ENCODE peak calls at places on chromosomes 4 and X, in five cellular contexts. L, K, H, Q and A are unnamed samples.

GRCh38 chrX:116239944-116240391 is 69.4 kb downstream of the AGTR2 start:
- DNase-seq in L (no peak), K (peak), H (peak), Q (no peak), A (no peak)

GRCh38 chr4:2047031-2047660 is 12.0 kb upstream of the NAT8L start:
- DNase-seq in L (no peak), K (no peak), H (no peak), Q (no peak), A (no peak)

GRCh38 chr4:146311238-146311970 is 97.1 kb downstream of the REELD1 start:
- DNase-seq in L (no peak), K (no peak), H (no peak), Q (no peak), A (no peak)

GRCh38 chrX:44708470-44708869 is 135.4 kb upstream of the DUSP21 start:
- DNase-seq in L (no peak), K (no peak), H (no peak), Q (no peak), A (no peak)

GRCh38 chr4:13548059-13548983 is 4.0 kb upstream of the NKX3-2 start:
- DNase-seq in L (no peak), K (peak), H (no peak), Q (no peak), A (no peak)

GRCh38 chrX:136397001-136397400 is 90.7 kb upstream of the BRS3 start:
- DNase-seq in L (no peak), K (no peak), H (no peak), Q (no peak), A (no peak)

GRCh38 chrX:54992911-54993622 is 921 bp downstream of the PFKFB1 start:
- DNase-seq in L (no peak), K (no peak), H (no peak), Q (no peak), A (no peak)

GRCh38 chr4:70678383-70678999 is 9.8 kb upstream of the UTP3 start:
- DNase-seq in L (no peak), K (no peak), H (no peak), Q (no peak), A (no peak)

GRCh38 chr4:77600521-77601451 is 4.8 kb upstream of the CXCL13 start:
- DNase-seq in L (peak), K (peak), H (peak), Q (peak), A (peak)

GRCh38 chr4:85127653-85128052 is 161.2 kb upstream of the WDFY3 start:
- DNase-seq in L (peak), K (peak), H (no peak), Q (peak), A (peak)

GRCh38 chrX:39854772-39855747 is 242.7 kb downstream of the BCOR start:
- DNase-seq in L (no peak), K (no peak), H (no peak), Q (no peak), A (no peak)

GRCh38 chrX:45775462-45775861 is 574.8 kb upstream of the DIPK2B start:
- DNase-seq in L (no peak), K (peak), H (peak), Q (no peak), A (no peak)

GRCh38 chr4:8523175-8523574 is 57.0 kb upstream of the GPR78 start:
- DNase-seq in L (no peak), K (no peak), H (no peak), Q (no peak), A (peak)

GRCh38 chrX:6891404-6891803 is 256.1 kb upstream of the STS start:
- DNase-seq in L (no peak), K (no peak), H (no peak), Q (no peak), A (no peak)

GRCh38 chr4:52870225-52870624 is 8.1 kb downstream of the RASL11B start:
- DNase-seq in L (peak), K (no peak), H (no peak), Q (no peak), A (no peak)

GRCh38 chr4:123746981-123747380 is 350.4 kb downstream of the SPRY1 start:
- DNase-seq in L (no peak), K (no peak), H (peak), Q (no peak), A (no peak)

GRCh38 chr4:155657985-155658384 is 8.7 kb upstream of the GUCY1A1 start:
- DNase-seq in L (no peak), K (no peak), H (no peak), Q (no peak), A (no peak)

GRCh38 chr4:125484912-125485311 is 170.2 kb downstream of the FAT4 start:
- DNase-seq in L (no peak), K (no peak), H (no peak), Q (no peak), A (no peak)

GRCh38 chrX:52988985-52989917 is 30.9 kb upstream of the FAM156A start:
- DNase-seq in L (no peak), K (no peak), H (no peak), Q (no peak), A (no peak)

GRCh38 chrX:101691823-101692222 is 32.2 kb upstream of the ARMCX2 start:
- DNase-seq in L (no peak), K (no peak), H (no peak), Q (no peak), A (no peak)

GRCh38 chrX:85243155-85243554 is 424 bp downstream of the SATL1 start:
- DNase-seq in L (no peak), K (no peak), H (no peak), Q (no peak), A (no peak)

GRCh38 chr4:91058345-91058744 is 931.2 kb downstream of the CCSER1 start:
- DNase-seq in L (no peak), K (peak), H (no peak), Q (no peak), A (no peak)

GRCh38 chr4:118557298-118557851 is 127.8 kb upstream of the METTL14 start:
- DNase-seq in L (no peak), K (peak), H (peak), Q (no peak), A (no peak)

GRCh38 chr4:41963105-41963504 is 18.5 kb upstream of the DCAF4L1 start:
- DNase-seq in L (no peak), K (peak), H (peak), Q (no peak), A (no peak)

GRCh38 chr4:172168888-172169287 is 355.7 kb downstream of the GALNTL6 start:
- DNase-seq in L (no peak), K (no peak), H (no peak), Q (no peak), A (no peak)

GRCh38 chrX:56068274-56068758 is 163.8 kb upstream of the KLF8 start:
- DNase-seq in L (peak), K (no peak), H (no peak), Q (no peak), A (no peak)

GRCh38 chr4:120841580-120841979 is 80.9 kb downstream of the PRDM5 start:
- DNase-seq in L (no peak), K (peak), H (peak), Q (no peak), A (no peak)

GRCh38 chr4:173121044-173121685 is 47.4 kb upstream of the GALNT7 start:
- DNase-seq in L (peak), K (peak), H (peak), Q (no peak), A (no peak)

GRCh38 chr4:84826681-84827080 is 139.8 kb downstream of the WDFY3 start:
- DNase-seq in L (no peak), K (no peak), H (no peak), Q (no peak), A (no peak)

GRCh38 chr4:54290980-54291379 is 61.9 kb downstream of the PDGFRA start:
- DNase-seq in L (no peak), K (no peak), H (no peak), Q (no peak), A (no peak)

GRCh38 chr4:473575-474457 is 25.1 kb downstream of the ZNF721 start:
- DNase-seq in L (peak), K (peak), H (peak), Q (peak), A (peak)

GRCh38 chr4:476501-476900 is 22.5 kb downstream of the ZNF721 start:
- DNase-seq in L (no peak), K (peak), H (no peak), Q (no peak), A (no peak)

GRCh38 chr4:478373-478772 is 20.6 kb downstream of the ZNF721 start:
- DNase-seq in L (no peak), K (peak), H (peak), Q (no peak), A (no peak)

GRCh38 chr4:475962-476361 is 23.0 kb downstream of the ZNF721 start:
- DNase-seq in L (no peak), K (no peak), H (no peak), Q (no peak), A (no peak)

DNA sequence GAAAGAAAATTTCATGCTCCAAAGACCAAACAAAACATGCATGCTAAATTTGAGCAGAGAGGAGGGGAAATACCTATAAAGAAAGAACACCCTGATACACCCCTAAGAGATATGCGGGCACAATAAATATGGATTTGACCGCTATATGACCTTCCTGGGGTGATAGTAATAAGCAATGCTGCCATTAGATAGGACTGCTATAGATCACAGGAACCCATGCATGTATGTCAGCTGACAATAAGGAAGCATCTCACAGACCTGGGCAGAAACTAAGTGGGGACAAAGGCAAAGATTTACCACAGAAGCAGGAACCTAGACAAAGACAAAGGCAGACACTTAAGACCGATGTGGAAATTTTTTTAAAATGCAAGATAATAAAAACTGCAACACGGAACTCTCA is 21.3 kb downstream of the ZNF721 start:
- DNase-seq in L (no peak), K (no peak), H (no peak), Q (no peak), A (no peak)
- H3K4me3 ChIP-seq in L (no peak), K (no peak), H (no peak), Q (no peak), A (no peak)

GRCh38 chrX:118729043-118729652 is 1.7 kb downstream of the IL13RA1 start:
- DNase-seq in L (no peak), K (no peak), H (no peak), Q (no peak), A (no peak)
- H3K4me3 ChIP-seq in L (no peak), K (no peak), H (peak), Q (no peak), A (no peak)

DNA sequence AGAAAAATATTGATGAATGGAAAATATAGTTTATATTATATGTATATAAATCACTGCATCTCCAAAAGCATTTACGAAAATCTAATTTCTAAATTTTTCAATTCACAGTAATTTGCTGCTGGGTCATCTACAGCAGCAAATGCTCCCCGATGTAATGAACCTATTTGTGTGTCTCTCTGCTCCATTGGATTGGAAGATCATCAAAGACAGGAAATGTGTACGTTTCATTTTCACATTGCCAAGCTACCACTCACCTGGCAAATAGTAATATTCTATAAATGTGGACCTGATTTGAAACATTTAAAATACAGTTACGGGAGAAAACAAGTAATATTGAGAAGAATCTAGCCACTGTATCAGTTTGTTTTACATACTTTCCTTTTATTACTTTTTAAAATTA is 317.7 kb downstream of the PAPSS1 start:
- DNase-seq in L (no peak), K (no peak), H (no peak), Q (no peak), A (no peak)
- H3K4me3 ChIP-seq in L (no peak), K (no peak), H (no peak), Q (no peak), A (no peak)

GRCh38 chr4:7041851-7042696 is 1.1 kb upstream of the TADA2B start:
- DNase-seq in L (peak), K (no peak), H (peak), Q (no peak), A (peak)
- H3K4me3 ChIP-seq in L (peak), K (peak), H (peak), Q (peak), A (peak)

GRCh38 chrX:153964105-153964504 is 7.5 kb downstream of the HCFC1 start:
- DNase-seq in L (no peak), K (no peak), H (no peak), Q (no peak), A (no peak)

GRCh38 chrX:153967536-153968214 is 3.9 kb downstream of the HCFC1 start:
- DNase-seq in L (no peak), K (no peak), H (no peak), Q (no peak), A (no peak)

GRCh38 chrX:153968255-153968654 is 3.4 kb downstream of the HCFC1 start:
- DNase-seq in L (no peak), K (no peak), H (no peak), Q (no peak), A (no peak)

GRCh38 chrX:153966841-153967535 is 4.6 kb downstream of the HCFC1 start:
- DNase-seq in L (no peak), K (no peak), H (no peak), Q (no peak), A (no peak)

GRCh38 chrX:153966283-153966688 is 5.3 kb downstream of the HCFC1 start:
- DNase-seq in L (peak), K (peak), H (peak), Q (no peak), A (peak)
- H3K4me3 ChIP-seq in L (no peak), K (no peak), H (no peak), Q (no peak), A (no peak)

DNA sequence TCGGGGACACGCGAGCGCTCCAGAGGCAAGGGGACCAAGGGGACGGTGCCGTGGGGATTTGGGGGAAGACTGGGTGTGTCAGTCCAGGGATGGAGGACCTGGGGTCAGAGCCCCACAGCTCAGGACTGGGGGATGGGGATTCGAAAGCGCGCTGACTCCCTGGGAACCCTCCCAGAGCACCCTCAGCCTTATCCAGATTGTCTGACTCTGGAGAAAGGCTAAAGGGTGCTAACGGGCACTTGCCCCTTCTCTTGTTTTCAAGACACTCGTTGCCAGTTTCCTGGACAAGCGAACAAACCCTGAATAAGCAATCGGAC is 1.1 kb downstream of the DOCK11 start:
- DNase-seq in L (no peak), K (no peak), H (no peak), Q (no peak), A (no peak)
- H3K4me3 ChIP-seq in L (peak), K (peak), H (peak), Q (peak), A (no peak)

GRCh38 chr4:153787156-153787555 is 1.7 kb downstream of the SFRP2 start:
- DNase-seq in L (no peak), K (no peak), H (no peak), Q (no peak), A (no peak)

GRCh38 chr4:153781717-153782416 is 7.0 kb downstream of the SFRP2 start:
- DNase-seq in L (no peak), K (peak), H (peak), Q (no peak), A (no peak)

GRCh38 chr4:153782567-153782966 is 6.3 kb downstream of the SFRP2 start:
- DNase-seq in L (no peak), K (no peak), H (peak), Q (no peak), A (no peak)

GRCh38 chr4:153785830-153786721 is 2.8 kb downstream of the SFRP2 start:
- DNase-seq in L (no peak), K (peak), H (peak), Q (no peak), A (no peak)

GRCh38 chr4:153784300-153784699 is 4.6 kb downstream of the SFRP2 start:
- DNase-seq in L (no peak), K (no peak), H (no peak), Q (no peak), A (no peak)
- H3K4me3 ChIP-seq in L (no peak), K (no peak), H (no peak), Q (no peak), A (no peak)

DNA sequence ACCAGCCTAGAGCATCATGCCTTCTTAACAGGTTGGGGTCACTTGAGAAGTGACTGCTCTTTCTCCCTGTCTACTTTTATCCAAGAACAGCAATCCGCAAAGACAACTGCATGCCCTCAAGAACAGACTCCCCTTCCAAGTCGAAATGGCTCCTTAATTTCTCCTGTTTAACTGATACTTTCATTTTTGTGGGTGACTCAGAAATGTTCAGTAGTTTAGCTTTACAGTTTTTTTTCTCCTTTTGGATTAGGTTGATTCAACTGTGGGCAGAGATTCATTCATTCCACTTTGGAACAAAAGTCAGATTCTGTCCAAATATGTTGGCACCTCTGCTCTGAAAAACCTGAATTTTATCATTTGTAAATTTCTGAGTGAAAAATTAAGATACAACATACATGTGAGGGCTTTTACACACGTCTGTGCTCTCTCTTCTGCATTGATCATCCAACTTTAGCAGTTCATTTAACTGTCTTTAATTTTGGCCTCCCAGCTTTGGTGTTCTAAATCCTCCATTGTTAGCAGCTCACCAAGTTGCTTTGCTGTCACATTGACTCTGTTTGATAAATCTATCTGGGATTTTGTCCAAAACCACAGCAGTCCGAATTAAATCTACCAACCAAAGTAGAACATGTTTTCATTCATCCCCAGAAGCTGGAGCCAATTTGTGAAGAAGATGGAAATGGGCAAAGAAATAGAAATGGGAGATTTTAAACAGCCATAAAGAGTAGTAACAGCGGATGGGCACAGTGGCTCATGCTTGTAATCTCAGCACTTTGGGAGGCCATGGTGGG is 50.0 kb downstream of the HOPX start:
- DNase-seq in L (no peak), K (peak), H (peak), Q (no peak), A (no peak)
- H3K4me3 ChIP-seq in L (no peak), K (no peak), H (no peak), Q (no peak), A (no peak)

DNA sequence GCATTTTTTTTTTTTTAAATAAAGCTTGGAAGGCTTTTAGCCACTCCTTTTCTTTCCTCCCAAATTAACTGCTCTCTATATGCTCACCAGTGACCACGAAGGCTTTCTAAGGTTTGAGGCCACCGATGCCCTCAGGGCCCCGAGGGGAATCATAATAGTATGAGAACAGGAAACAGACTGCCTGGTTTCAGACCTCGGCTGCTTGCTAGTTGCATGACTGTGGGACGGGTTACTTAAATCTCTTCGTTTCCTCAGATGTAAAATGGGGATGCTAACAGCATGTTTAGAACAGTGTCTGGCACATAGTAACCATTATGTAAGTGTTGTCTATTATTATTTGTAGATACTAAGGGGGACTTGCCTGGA is 3.6 kb downstream of the LINC00632 start:
- DNase-seq in L (no peak), K (no peak), H (no peak), Q (no peak), A (no peak)
- H3K4me3 ChIP-seq in L (no peak), K (peak), H (no peak), Q (no peak), A (no peak)